ENCODE peak calls at places on chromosomes 3 and 15, in five cellular contexts. One of them, this sample, is unnamed.

GRCh38 chr3:194455481-194455880 is 31.3 kb downstream of the ATP13A3 start:
- DNase-seq in IMR-90: no peak
- DNase-seq in A549: no peak
- DNase-seq in breast epithelium: no peak
- DNase-seq in uterus: no peak
- DNase-seq in this sample: no peak

GRCh38 chr3:58093573-58094195 is 85.5 kb downstream of the FLNB start:
- DNase-seq in breast epithelium: no peak
- DNase-seq in uterus: no peak
- DNase-seq in A549: peak
- DNase-seq in IMR-90: peak
- DNase-seq in this sample: no peak

GRCh38 chr3:52150860-52151259 is 3.4 kb downstream of the POC1A start:
- DNase-seq in A549: no peak
- DNase-seq in IMR-90: no peak
- DNase-seq in breast epithelium: no peak
- DNase-seq in uterus: no peak
- DNase-seq in this sample: no peak

GRCh38 chr15:86077070-86077469 is 2.6 kb upstream of the AGBL1 start:
- DNase-seq in IMR-90: no peak
- DNase-seq in A549: no peak
- DNase-seq in uterus: no peak
- DNase-seq in breast epithelium: no peak
- DNase-seq in this sample: no peak

GRCh38 chr15:82595766-82596165 is 51.4 kb downstream of the CPEB1 start:
- DNase-seq in A549: no peak
- DNase-seq in breast epithelium: no peak
- DNase-seq in uterus: no peak
- DNase-seq in IMR-90: no peak
- DNase-seq in this sample: no peak

GRCh38 chr3:87488725-87489124 is 212.3 kb upstream of the POU1F1 start:
- DNase-seq in breast epithelium: no peak
- DNase-seq in uterus: no peak
- DNase-seq in A549: no peak
- DNase-seq in IMR-90: no peak
- DNase-seq in this sample: no peak

GRCh38 chr3:47573190-47574172 is 5.2 kb downstream of the CSPG5 start:
- DNase-seq in uterus: no peak
- DNase-seq in A549: no peak
- DNase-seq in breast epithelium: no peak
- DNase-seq in IMR-90: no peak
- DNase-seq in this sample: no peak

GRCh38 chr3:145088917-145089316 is 1072.1 kb downstream of the PLOD2 start:
- DNase-seq in IMR-90: no peak
- DNase-seq in A549: no peak
- DNase-seq in uterus: no peak
- DNase-seq in breast epithelium: no peak
- DNase-seq in this sample: no peak

GRCh38 chr3:183466575-183466974 is 38.2 kb upstream of the MCF2L2 start:
- DNase-seq in breast epithelium: no peak
- DNase-seq in A549: no peak
- DNase-seq in IMR-90: no peak
- DNase-seq in uterus: no peak
- DNase-seq in this sample: no peak

GRCh38 chr3:120170223-120170622 is 76.0 kb upstream of the GSK3B start:
- DNase-seq in IMR-90: peak
- DNase-seq in uterus: no peak
- DNase-seq in breast epithelium: no peak
- DNase-seq in A549: peak
- DNase-seq in this sample: no peak

GRCh38 chr3:108820586-108820985 is 2.0 kb upstream of the TRAT1 start:
- DNase-seq in breast epithelium: no peak
- DNase-seq in uterus: no peak
- DNase-seq in IMR-90: no peak
- DNase-seq in A549: no peak
- DNase-seq in this sample: no peak

GRCh38 chr15:45847645-45848044 is 212.8 kb downstream of the SQOR start:
- DNase-seq in IMR-90: no peak
- DNase-seq in uterus: no peak
- DNase-seq in A549: no peak
- DNase-seq in breast epithelium: no peak
- DNase-seq in this sample: no peak

GRCh38 chr15:45842151-45842550 is 207.3 kb downstream of the SQOR start:
- DNase-seq in breast epithelium: no peak
- DNase-seq in IMR-90: no peak
- DNase-seq in uterus: no peak
- DNase-seq in A549: no peak
- DNase-seq in this sample: no peak
- TF ChIP-seq POLR2A in breast epithelium: no peak
- TF ChIP-seq POLR2A in IMR-90: no peak
- TF ChIP-seq POLR2A in uterus: no peak
- TF ChIP-seq POLR2A in A549: no peak
- TF ChIP-seq POLR2A in this sample: no peak

GRCh38 chr3:9715764-9716437 is 12.3 kb downstream of the CPNE9 start:
- DNase-seq in IMR-90: peak
- DNase-seq in uterus: peak
- DNase-seq in A549: peak
- DNase-seq in breast epithelium: peak
- DNase-seq in this sample: peak
- TF ChIP-seq CTCF in IMR-90: peak
- TF ChIP-seq CTCF in uterus: peak
- TF ChIP-seq CTCF in A549: peak
- TF ChIP-seq CTCF in breast epithelium: peak
- TF ChIP-seq CTCF in this sample: peak

GRCh38 chr15:68204361-68204760 is 771 bp downstream of the CALML4 start:
- DNase-seq in IMR-90: no peak
- DNase-seq in uterus: no peak
- DNase-seq in A549: no peak
- DNase-seq in breast epithelium: no peak
- DNase-seq in this sample: no peak

GRCh38 chr15:68203956-68204355 is 1.2 kb downstream of the CALML4 start:
- DNase-seq in breast epithelium: no peak
- DNase-seq in IMR-90: no peak
- DNase-seq in A549: no peak
- DNase-seq in uterus: no peak
- DNase-seq in this sample: no peak

GRCh38 chr15:68205949-68206539 is 912 bp upstream of the CALML4 start:
- DNase-seq in breast epithelium: no peak
- DNase-seq in IMR-90: no peak
- DNase-seq in A549: no peak
- DNase-seq in uterus: no peak
- DNase-seq in this sample: no peak

GRCh38 chr15:68205558-68205944 is 419 bp upstream of the CALML4 start:
- DNase-seq in IMR-90: no peak
- DNase-seq in breast epithelium: no peak
- DNase-seq in uterus: no peak
- DNase-seq in A549: no peak
- DNase-seq in this sample: no peak

DNA sequence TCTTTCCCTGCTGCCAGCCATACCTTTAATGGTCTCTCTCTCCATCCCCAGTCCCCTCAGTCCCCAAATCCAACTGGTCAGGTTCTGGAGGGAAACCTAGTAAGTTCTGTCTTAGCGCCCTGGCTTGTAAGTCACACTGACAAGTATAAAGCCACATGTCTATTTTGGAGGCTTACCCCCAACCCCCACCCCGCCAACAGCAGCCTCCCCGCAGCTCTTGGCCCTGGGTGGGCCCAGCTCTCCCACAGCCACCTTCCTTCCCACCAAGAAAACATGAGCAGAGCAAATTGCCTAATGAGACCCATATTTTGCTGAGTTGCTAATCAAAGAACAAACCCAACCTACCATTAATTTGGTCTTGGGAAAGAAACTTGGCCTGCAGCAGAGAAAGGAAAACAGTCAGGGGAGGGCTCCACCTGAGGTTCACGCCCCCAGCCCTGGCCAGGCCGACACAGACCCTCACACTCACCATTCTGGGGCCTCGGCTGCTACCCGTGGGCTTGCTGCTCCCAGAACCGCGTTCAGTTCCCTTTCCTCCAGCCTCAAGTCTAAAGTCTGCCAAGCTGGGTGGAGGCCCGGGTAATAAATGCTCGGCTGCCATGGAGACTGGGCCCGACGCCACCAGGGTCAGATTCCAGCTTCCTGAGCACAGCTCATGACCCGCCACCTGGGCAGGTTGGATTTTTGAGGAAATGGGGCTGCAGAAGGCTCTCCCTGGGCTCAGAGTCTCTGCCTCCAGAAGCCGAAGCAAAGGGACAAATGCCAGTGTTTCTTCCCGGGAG is at the start of gene CALML4:
- DNase-seq in IMR-90: no peak
- DNase-seq in A549: peak
- DNase-seq in uterus: peak
- DNase-seq in breast epithelium: peak
- DNase-seq in this sample: peak
- TF ChIP-seq POLR2A in IMR-90: no peak
- TF ChIP-seq POLR2A in A549: no peak
- TF ChIP-seq POLR2A in uterus: no peak
- TF ChIP-seq POLR2A in breast epithelium: no peak
- TF ChIP-seq POLR2A in this sample: no peak

GRCh38 chr3:197333901-197334639 is 35.7 kb upstream of the DLG1 start:
- DNase-seq in IMR-90: no peak
- DNase-seq in breast epithelium: no peak
- DNase-seq in uterus: no peak
- DNase-seq in A549: no peak
- DNase-seq in this sample: peak

GRCh38 chr3:197329382-197329781 is 31.0 kb upstream of the DLG1 start:
- DNase-seq in uterus: no peak
- DNase-seq in breast epithelium: no peak
- DNase-seq in A549: no peak
- DNase-seq in IMR-90: no peak
- DNase-seq in this sample: no peak

GRCh38 chr3:197328198-197328597 is 29.8 kb upstream of the DLG1 start:
- DNase-seq in uterus: no peak
- DNase-seq in A549: no peak
- DNase-seq in breast epithelium: no peak
- DNase-seq in IMR-90: no peak
- DNase-seq in this sample: no peak

GRCh38 chr3:197327701-197328100 is 29.3 kb upstream of the DLG1 start:
- DNase-seq in A549: no peak
- DNase-seq in uterus: no peak
- DNase-seq in IMR-90: peak
- DNase-seq in breast epithelium: no peak
- DNase-seq in this sample: no peak

GRCh38 chr3:197331131-197331530 is 32.7 kb upstream of the DLG1 start:
- DNase-seq in uterus: no peak
- DNase-seq in A549: no peak
- DNase-seq in breast epithelium: no peak
- DNase-seq in IMR-90: no peak
- DNase-seq in this sample: no peak
- TF ChIP-seq CTCF in uterus: no peak
- TF ChIP-seq CTCF in A549: no peak
- TF ChIP-seq CTCF in breast epithelium: no peak
- TF ChIP-seq CTCF in IMR-90: no peak
- TF ChIP-seq CTCF in this sample: no peak

DNA sequence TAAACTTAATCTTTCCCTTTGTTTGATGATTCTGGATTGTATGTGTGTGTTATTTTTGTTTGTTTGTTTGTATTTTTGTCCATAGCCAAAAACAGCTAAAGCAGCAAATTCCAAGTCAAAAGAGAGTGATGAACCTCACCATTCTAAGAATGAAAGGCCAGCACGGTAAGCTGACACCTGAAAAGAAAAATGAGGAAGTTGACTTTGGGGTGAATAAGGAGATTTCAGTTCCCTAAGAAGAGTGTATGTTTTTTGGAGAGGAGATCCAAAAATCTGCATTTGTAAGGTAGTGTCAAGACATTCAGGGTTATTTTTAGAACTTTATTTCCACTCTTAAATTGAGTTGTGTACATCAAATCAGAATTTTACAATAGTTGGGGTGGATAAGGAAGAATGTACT is 52.3 kb upstream of the UTS2B start:
- DNase-seq in breast epithelium: no peak
- DNase-seq in IMR-90: no peak
- DNase-seq in uterus: no peak
- DNase-seq in A549: no peak
- DNase-seq in this sample: no peak
- TF ChIP-seq POLR2A in breast epithelium: no peak
- TF ChIP-seq POLR2A in IMR-90: no peak
- TF ChIP-seq POLR2A in uterus: no peak
- TF ChIP-seq POLR2A in A549: no peak
- TF ChIP-seq POLR2A in this sample: no peak

This sample was measured in thyroid gland.